ENCODE peak calls at places on chromosomes 11 and 22, in four cellular contexts. V, B, L and D are unnamed samples. For H3K36me3, the result is how much of the 10 kb centered on the place peaks cover.

GRCh38 chr11:90218606-90219005 is 4.2 kb downstream of the CHORDC1 start:
- DNase-seq in V (no peak), B (no peak), L (peak), D (no peak)

GRCh38 chr11:69467196-69467595 is 14.3 kb upstream of the LINC01488 start:
- DNase-seq in V (no peak), B (no peak), L (no peak), D (no peak)

GRCh38 chr11:87173185-87174039 is 135.7 kb downstream of the TMEM135 start:
- DNase-seq in V (peak), B (peak), L (no peak), D (peak)

GRCh38 chr11:132177106-132177505 is 806.7 kb downstream of the NTM start:
- DNase-seq in V (no peak), B (peak), L (peak), D (no peak)

GRCh38 chr22:44667829-44668189 is 34.2 kb upstream of the PRR5 start:
- DNase-seq in V (no peak), B (no peak), L (no peak), D (no peak)

GRCh38 chr11:68213135-68213515 is at the start of gene KMT5B:
- DNase-seq in V (peak), B (no peak), L (peak), D (no peak)

GRCh38 chr11:32830413-32830738 is 649 bp downstream of the PRRG4 start:
- DNase-seq in V (no peak), B (peak), L (no peak), D (no peak)

GRCh38 chr22:28710889-28711285 is 30.7 kb downstream of the CHEK2 start:
- DNase-seq in V (no peak), B (no peak), L (no peak), D (no peak)

GRCh38 chr11:93542753-93543246 is 391 bp downstream of the SMCO4 start:
- DNase-seq in V (no peak), B (no peak), L (no peak), D (no peak)

GRCh38 chr11:62854825-62855570 is 15.6 kb upstream of the WDR74 start:
- DNase-seq in V (no peak), B (no peak), L (peak), D (no peak)

GRCh38 chr11:104700609-104701008 is 197.7 kb downstream of the CASP12 start:
- DNase-seq in V (no peak), B (no peak), L (no peak), D (no peak)

GRCh38 chr11:124938206-124938765 is 2.4 kb upstream of the HEPACAM start:
- DNase-seq in V (no peak), B (peak), L (no peak), D (no peak)

GRCh38 chr11:100942016-100942415 is 187.6 kb downstream of the PGR start:
- DNase-seq in V (no peak), B (no peak), L (peak), D (no peak)

GRCh38 chr11:18669211-18669593 is 29.4 kb upstream of the TMEM86A start:
- DNase-seq in V (peak), B (no peak), L (peak), D (no peak)

GRCh38 chr11:94402355-94402754 is 1.1 kb upstream of the GPR83 start:
- DNase-seq in V (no peak), B (peak), L (no peak), D (no peak)

GRCh38 chr22:50481440-50482106 is at the start of gene ADM2:
- DNase-seq in V (no peak), B (peak), L (peak), D (no peak)

GRCh38 chr11:122796128-122796717 is 42.1 kb upstream of the CRTAM start:
- DNase-seq in V (no peak), B (peak), L (peak), D (peak)

GRCh38 chr11:94513091-94513490 is 830 bp downstream of the C11orf97 start:
- DNase-seq in V (no peak), B (peak), L (no peak), D (no peak)

GRCh38 chr11:76226626-76227025 is 20.3 kb upstream of the WNT11 start:
- DNase-seq in V (no peak), B (no peak), L (no peak), D (no peak)

GRCh38 chr11:103826856-103827255 is 209.6 kb upstream of the DDI1 start:
- DNase-seq in V (no peak), B (no peak), L (no peak), D (no peak)

GRCh38 chr11:1341928-1342524 is 32.6 kb upstream of the TOLLIP start:
- DNase-seq in V (no peak), B (no peak), L (no peak), D (no peak)

GRCh38 chr11:13486926-13487660 is 8.7 kb downstream of the PTH start:
- DNase-seq in V (no peak), B (peak), L (peak), D (no peak)

GRCh38 chr22:36979511-36979910 is 39.7 kb downstream of the TST start:
- DNase-seq in V (no peak), B (no peak), L (no peak), D (no peak)

GRCh38 chr22:23220485-23221350 is 40.4 kb downstream of the BCR start:
- DNase-seq in V (no peak), B (no peak), L (no peak), D (no peak)

GRCh38 chr22:23221351-23221804 is 41.1 kb downstream of the BCR start:
- DNase-seq in V (no peak), B (no peak), L (no peak), D (no peak)

GRCh38 chr22:23218867-23219251 is 38.5 kb downstream of the BCR start:
- DNase-seq in V (no peak), B (peak), L (peak), D (no peak)

GRCh38 chr22:23219317-23219716 is 39.0 kb downstream of the BCR start:
- DNase-seq in V (no peak), B (no peak), L (no peak), D (no peak)

DNA sequence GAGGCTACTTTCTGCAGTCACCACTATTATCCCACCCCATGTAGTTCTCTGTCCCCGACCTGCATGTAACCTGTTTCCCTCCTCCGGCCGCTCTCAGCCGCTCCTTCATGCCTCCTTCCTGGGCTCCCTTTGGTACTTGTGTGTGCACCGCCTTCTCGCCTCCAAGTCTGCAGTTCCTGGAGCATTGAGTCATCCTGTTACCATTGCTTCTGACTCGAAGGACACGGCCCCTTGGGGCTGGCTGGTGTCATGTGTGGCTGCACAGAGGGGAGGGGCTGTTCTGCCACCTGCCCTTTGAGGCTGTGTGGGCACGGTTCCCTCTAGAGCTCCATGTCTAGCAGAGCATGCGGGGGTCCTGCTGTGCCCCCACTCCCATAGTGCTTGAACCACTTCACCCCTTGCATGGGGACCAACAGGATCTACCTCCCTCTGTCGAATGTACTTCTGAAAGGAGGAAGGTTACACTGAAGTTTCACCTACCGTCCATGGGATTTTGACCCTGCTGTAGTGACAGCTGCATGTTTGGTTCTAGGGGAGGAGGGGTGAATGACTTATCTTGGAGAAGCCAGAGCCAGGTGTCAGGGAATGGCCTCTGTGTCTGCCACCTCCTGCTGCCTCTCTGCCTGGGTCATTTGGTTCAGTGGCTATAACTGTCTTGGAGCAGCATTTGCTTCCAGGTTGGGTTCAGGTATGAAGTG is 39.6 kb downstream of the BCR start:
- DNase-seq in V (no peak), B (no peak), L (peak), D (no peak)
- TF ChIP-seq TCF7L2 in V (no peak), B (no peak), L (no peak), D (no peak)

DNA sequence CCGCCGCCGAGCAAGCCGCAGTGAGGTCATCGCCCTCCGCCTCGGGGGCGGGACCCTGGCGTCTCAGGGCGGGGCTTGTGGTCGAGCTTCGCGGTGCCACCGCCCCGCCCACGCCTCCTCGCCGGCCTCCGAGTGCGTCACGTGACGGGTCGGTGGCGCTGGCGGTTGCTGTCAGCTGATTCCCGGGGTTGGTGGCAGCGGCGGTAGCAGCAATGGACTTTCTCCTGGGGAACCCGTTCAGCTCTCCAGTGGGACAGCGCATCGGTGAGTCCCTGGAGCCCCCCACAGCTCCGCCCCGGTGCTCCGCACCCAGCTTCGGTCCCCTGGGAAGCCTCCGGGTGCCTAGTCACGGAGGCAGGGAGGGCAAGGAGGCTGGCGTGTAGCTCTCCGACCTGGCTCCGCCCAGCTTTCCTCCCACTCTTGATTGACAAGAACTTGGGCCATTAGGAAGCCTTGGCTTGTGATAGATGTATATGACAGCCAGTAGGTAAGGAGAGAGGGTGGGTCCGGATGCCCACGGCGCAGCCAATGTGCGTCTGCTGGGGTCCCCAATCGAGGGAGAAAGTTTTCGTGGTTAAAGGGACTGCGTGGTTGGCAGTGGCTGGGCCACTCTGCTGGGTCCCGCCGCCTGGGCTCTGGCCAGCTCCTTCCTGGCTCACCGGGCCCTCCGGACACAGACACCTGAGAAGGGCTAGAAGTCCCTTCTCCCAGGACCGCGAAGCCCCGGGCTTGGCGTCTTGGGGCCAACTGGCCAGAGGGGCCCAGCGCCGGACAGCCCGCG is at the start of gene TOM1:
- DNase-seq in V (peak), B (peak), L (peak), D (peak)
- TF ChIP-seq REST in V (no peak), B (no peak), L (no peak), D (no peak)

GRCh38 chr22:30909306-30909705 is 59.3 kb downstream of the MORC2 start:
- DNase-seq in V (no peak), B (no peak), L (no peak), D (no peak)
- H3K36me3 ChIP-seq in V (under half), B (under half), L (under half), D (under half)

DNA sequence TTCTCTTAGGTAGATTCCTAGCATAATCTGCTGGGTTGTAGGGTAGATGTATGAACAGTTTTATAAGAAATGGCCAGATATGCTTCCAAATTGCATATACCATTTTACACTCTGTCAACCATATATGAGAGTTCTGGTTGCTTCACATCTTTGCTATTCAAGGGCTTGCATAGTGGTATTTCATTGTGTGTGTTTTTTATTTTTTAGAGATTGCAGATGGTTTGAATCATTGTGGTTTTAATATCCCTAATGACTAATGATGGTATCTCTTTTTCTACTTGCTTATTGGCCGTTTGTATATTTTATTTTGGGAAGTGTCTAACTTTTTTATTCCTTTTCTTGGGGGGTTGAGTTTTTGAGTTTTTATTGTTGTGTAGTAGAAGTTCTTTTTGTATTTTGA is 26.9 kb downstream of the RNF214 start:
- DNase-seq in V (no peak), B (no peak), L (no peak), D (no peak)
- TF ChIP-seq TCF7L2 in V (no peak), B (no peak), L (no peak), D (no peak)

GRCh38 chr11:28542556-28542955 is 434.4 kb downstream of the METTL15 start:
- DNase-seq in V (no peak), B (no peak), L (no peak), D (no peak)

GRCh38 chr11:28547395-28547794 is 439.2 kb downstream of the METTL15 start:
- DNase-seq in V (no peak), B (no peak), L (no peak), D (no peak)
- TF ChIP-seq REST in V (no peak), B (no peak), L (no peak), D (no peak)

GRCh38 chr11:102456381-102456780 is 3.8 kb upstream of the TMEM123 start:
- DNase-seq in V (no peak), B (peak), L (no peak), D (no peak)
- H3K36me3 ChIP-seq in V (under half), B (under half), L (under half), D (under half)

GRCh38 chr11:128235446-128235845 is 351.9 kb downstream of the ETS1 start:
- DNase-seq in V (no peak), B (no peak), L (no peak), D (no peak)
- TF ChIP-seq TCF7L2 in V (no peak), B (no peak), L (no peak), D (no peak)

DNA sequence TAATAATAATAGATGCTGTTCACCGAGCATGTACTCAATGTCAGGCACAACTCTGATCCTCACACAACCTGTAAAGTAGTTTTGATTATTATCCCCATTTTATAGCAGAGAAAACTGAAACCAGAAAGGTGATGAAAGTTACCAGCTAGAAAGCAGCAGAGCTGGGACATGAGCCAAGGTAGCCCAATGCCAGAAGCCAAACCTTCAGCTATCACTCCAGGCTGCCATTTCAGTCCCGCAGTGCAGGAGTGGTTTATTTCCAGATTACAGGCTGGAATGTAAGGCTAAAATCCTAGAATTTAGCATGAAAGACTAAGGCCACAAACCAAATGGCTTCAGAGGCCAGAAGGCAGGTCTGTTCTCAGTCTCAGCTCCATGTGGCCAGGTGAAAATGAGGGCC is 108.8 kb downstream of the TENM4 start:
- DNase-seq in V (no peak), B (no peak), L (no peak), D (no peak)
- TF ChIP-seq REST in V (no peak), B (no peak), L (no peak), D (no peak)

DNA sequence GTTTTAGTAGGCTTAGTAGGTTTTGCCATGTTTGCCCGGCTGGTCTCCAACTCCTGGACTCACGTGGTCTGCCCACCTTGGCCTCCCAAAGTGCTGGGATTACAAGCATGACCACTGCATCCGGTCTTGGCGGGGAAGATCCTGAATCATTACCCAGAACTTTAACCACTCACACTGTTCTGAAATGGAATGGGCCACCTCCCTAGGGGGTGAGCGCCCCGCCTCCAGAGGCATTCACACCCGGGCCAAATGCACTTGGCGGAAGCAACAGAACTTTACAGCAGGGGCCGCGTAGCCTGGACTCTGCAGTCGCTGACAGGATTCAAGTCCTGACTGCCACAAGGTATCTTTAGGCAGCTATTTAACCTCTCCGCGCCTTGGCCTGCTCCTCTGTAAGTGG is 5.4 kb downstream of the CCDC86 start:
- DNase-seq in V (no peak), B (no peak), L (no peak), D (no peak)
- H3K36me3 ChIP-seq in V (under half), B (half or more), L (half or more), D (under half)